ENCODE peak calls at places on chromosomes 7 and 10, in five cellular contexts. G is choroid plexus epithelial cell, Z is endothelial cell of umbilical vein, H is cardiac fibroblast, S is spleen. M is an unnamed sample.

GRCh38 chr7:43791-44540 is 148.4 kb upstream of the FAM20C start:
- DNase-seq in Z (no peak), S (peak; percentile 41), G (no peak), H (no peak), M (no peak)

GRCh38 chr10:91349381-91349780 is 60.8 kb upstream of the HECTD2 start:
- DNase-seq in Z (peak; percentile 57), H (peak; percentile 98), S (no peak), G (peak; percentile 97), M (peak; percentile 87)

GRCh38 chr10:32225976-32226375 is 121.0 kb downstream of the EPC1 start:
- DNase-seq in Z (no peak), H (no peak), G (no peak), S (no peak), M (no peak)

GRCh38 chr10:90925078-90926029 is 4.5 kb upstream of the ANKRD1 start:
- DNase-seq in Z (no peak), S (no peak), G (no peak), H (no peak), M (no peak)

GRCh38 chr10:30413996-30414576 is 19.9 kb upstream of the MAP3K8 start:
- DNase-seq in G (peak; percentile 86), H (peak; percentile 85), S (no peak), Z (peak; percentile 69), M (no peak)

GRCh38 chr7:29974286-29974685 is 15.3 kb downstream of the SCRN1 start:
- DNase-seq in H (no peak), Z (no peak), G (no peak), S (no peak), M (no peak)

GRCh38 chr10:15719899-15720634 is at the start of gene ITGA8:
- DNase-seq in Z (peak; percentile 22), S (peak; percentile 80), G (peak; percentile 47), H (peak; percentile 22), M (peak; percentile 83)

GRCh38 chr10:123854498-123854897 is 37.1 kb downstream of the CPXM2 start:
- DNase-seq in S (no peak), H (no peak), Z (no peak), G (no peak), M (no peak)

GRCh38 chr10:42652860-42653259 is 14.5 kb upstream of the ZNF33B start:
- DNase-seq in S (no peak), H (no peak), Z (no peak), G (no peak), M (no peak)

GRCh38 chr10:49194212-49194920 is 6.2 kb upstream of the TMEM273 start:
- DNase-seq in S (no peak), G (no peak), H (no peak), Z (peak; percentile 79), M (no peak)

GRCh38 chr7:76008156-76008687 is 13.8 kb upstream of the TMEM120A start:
- DNase-seq in Z (no peak), G (no peak), H (no peak), S (no peak), M (no peak)

GRCh38 chr10:12690525-12691139 is 310.9 kb downstream of the CCDC3 start:
- DNase-seq in S (no peak), H (no peak), G (peak; percentile 76), Z (no peak), M (no peak)

GRCh38 chr7:66036382-66036781 is 39.2 kb upstream of the ASL start:
- DNase-seq in Z (no peak), G (no peak), H (no peak), S (peak; percentile 21), M (no peak)

GRCh38 chr7:98869001-98869373 is 827 bp downstream of the TMEM130 start:
- DNase-seq in S (peak; percentile 47), G (no peak), Z (no peak), H (no peak), M (no peak)

GRCh38 chr10:131056781-131057180 is 254.7 kb downstream of the TCERG1L start:
- DNase-seq in Z (no peak), G (no peak), S (peak; percentile 41), H (no peak), M (peak; percentile 54)

GRCh38 chr10:79246209-79246581 is 101.1 kb upstream of the PPIF start:
- DNase-seq in Z (peak; percentile 21), G (no peak), S (no peak), H (peak; percentile 47), M (peak; percentile 98)

GRCh38 chr7:73931502-73931901 is 70.5 kb downstream of the TMEM270 start:
- DNase-seq in G (no peak), H (no peak), Z (no peak), S (no peak), M (no peak)

GRCh38 chr7:74069086-74069541 is 14.5 kb upstream of the LIMK1 start:
- DNase-seq in H (no peak), G (no peak), Z (no peak), S (peak; percentile 71), M (no peak)

GRCh38 chr10:73881221-73881919 is 7.0 kb upstream of the CAMK2G start:
- DNase-seq in S (no peak), G (no peak), H (peak; percentile 38), Z (no peak), M (no peak)

GRCh38 chr7:111541067-111541466 is 21.2 kb downstream of the IMMP2L start:
- DNase-seq in H (no peak), S (no peak), G (no peak), Z (no peak), M (no peak)

GRCh38 chr10:110609592-110609991 is 34.5 kb upstream of the RBM20 start:
- DNase-seq in Z (peak; percentile 6), S (no peak), H (no peak), G (no peak), M (no peak)

DNA sequence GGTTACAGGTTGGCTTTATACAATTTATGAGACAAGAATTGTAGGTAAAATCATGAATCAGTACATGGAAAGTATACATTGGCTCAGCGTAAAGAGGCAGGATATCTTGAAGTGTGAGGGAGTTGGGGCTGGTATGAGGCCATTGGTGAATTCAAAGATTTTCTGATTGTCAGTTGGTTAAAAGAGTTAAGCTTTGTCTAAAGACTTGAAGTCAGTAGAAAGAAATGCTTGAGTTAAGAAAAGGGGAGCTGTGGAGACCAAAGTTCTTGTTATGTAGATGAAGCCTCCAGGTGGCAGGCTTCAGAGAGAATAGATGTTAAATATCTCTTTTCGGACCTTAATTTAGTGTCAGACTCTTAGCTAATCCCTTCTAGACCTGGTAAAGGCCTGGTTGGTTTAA is 341.0 kb downstream of the GALNT17 start:
- DNase-seq in G (no peak), S (no peak), H (no peak), Z (no peak), M (no peak)
- H3K4me3 ChIP-seq in G (no peak overlapping the region), S (no peak overlapping the region), H (no peak overlapping the region), Z (no peak overlapping the region), M (no peak overlapping the region)

GRCh38 chr10:132225073-132225848 is 38.5 kb downstream of the DPYSL4 start:
- DNase-seq in H (no peak), S (no peak), G (no peak), Z (no peak), M (no peak)

GRCh38 chr10:132224343-132225072 is 37.8 kb downstream of the DPYSL4 start:
- DNase-seq in G (peak; percentile 15), Z (no peak), H (no peak), S (no peak), M (no peak)

GRCh38 chr10:132223611-132224342 is 37.0 kb downstream of the DPYSL4 start:
- DNase-seq in G (no peak), Z (no peak), S (no peak), H (no peak), M (no peak)

GRCh38 chr10:132222726-132223125 is 36.0 kb downstream of the DPYSL4 start:
- DNase-seq in Z (no peak), G (no peak), H (no peak), S (no peak), M (no peak)

GRCh38 chr10:132223156-132223590 is 36.4 kb downstream of the DPYSL4 start:
- DNase-seq in G (peak; percentile 87), H (peak; percentile 81), S (peak; percentile 91), Z (peak; percentile 79), M (no peak)
- TF ChIP-seq CTCF in G (peak; percentile 99), H (peak; percentile 100), S (peak; percentile 91), Z (peak; percentile 98), M (peak; percentile 78)

GRCh38 chr7:16655394-16655793 is 9.4 kb downstream of the BZW2 start:
- DNase-seq in H (no peak), S (no peak), G (no peak), Z (no peak), M (no peak)

GRCh38 chr7:16661924-16662323 is 15.9 kb downstream of the BZW2 start:
- DNase-seq in S (no peak), H (no peak), Z (no peak), G (no peak), M (no peak)

GRCh38 chr7:16657656-16658279 is 11.8 kb downstream of the BZW2 start:
- DNase-seq in G (peak; percentile 87), Z (no peak), H (peak; percentile 94), S (no peak), M (no peak)

GRCh38 chr7:16660702-16661464 is 14.9 kb downstream of the BZW2 start:
- DNase-seq in S (no peak), Z (peak; percentile 75), H (peak; percentile 66), G (peak; percentile 45), M (no peak)
- H3K4me3 ChIP-seq in S (no peak overlapping the region), Z (no peak overlapping the region), H (no peak overlapping the region), G (no peak overlapping the region), M (no peak overlapping the region)

DNA sequence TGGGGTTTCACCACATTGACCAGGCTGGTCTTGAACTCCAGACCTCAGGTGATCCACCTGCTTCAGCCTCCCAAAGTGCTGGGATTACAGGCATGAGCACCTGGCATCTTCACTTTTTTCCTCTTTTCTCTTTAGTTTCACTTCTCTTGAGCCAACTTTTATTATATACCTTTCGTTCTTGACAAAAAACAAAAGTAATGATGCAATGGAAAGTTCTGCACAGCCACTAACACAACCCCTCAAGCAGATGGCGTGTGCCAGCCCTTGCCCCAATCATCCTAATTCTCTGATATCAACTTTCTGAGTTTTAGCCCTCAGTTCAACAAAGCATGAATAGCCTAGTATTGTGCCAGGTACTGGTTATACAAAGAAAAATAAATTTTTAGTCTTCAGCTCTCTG is 223.6 kb downstream of the CHCHD3 start:
- DNase-seq in Z (no peak), H (no peak), G (no peak), S (no peak), M (no peak)
- TF ChIP-seq CTCF in Z (no peak), H (no peak), G (no peak), S (no peak), M (no peak)

GRCh38 chr7:55966851-55967250 is 2.5 kb downstream of the NIPSNAP2 start:
- DNase-seq in S (no peak), H (no peak), G (no peak), Z (no peak), M (no peak)

GRCh38 chr7:55964802-55965470 is 551 bp downstream of the NIPSNAP2 start:
- DNase-seq in G (peak; percentile 52), Z (peak; percentile 56), H (peak; percentile 59), S (peak; percentile 95), M (peak; percentile 80)

GRCh38 chr7:55963584-55964168 is 709 bp upstream of the NIPSNAP2 start:
- DNase-seq in H (no peak), Z (no peak), S (no peak), G (no peak), M (no peak)

GRCh38 chr7:55964261-55964801 is at the start of gene NIPSNAP2:
- DNase-seq in S (no peak), G (peak; percentile 44), Z (peak; percentile 44), H (peak; percentile 43), M (no peak)

GRCh38 chr7:55965805-55966421 is 1.5 kb downstream of the NIPSNAP2 start:
- DNase-seq in G (no peak), S (no peak), Z (no peak), H (no peak), M (no peak)
- H3K4me3 ChIP-seq in G (no peak overlapping the region), S (no peak overlapping the region), Z (no peak overlapping the region), H (no peak overlapping the region), M (peak overlapping the region; percentile 92)